ENCODE peak calls at places on chromosomes 7 and 10, in six cellular contexts. F is psoas muscle, U is GM23248, G is tibial nerve, S is heart left ventricle, Y is PC-3. N is an unnamed sample. For H3K9me3, the result is how much of the 10 kb centered on the place peaks cover.

GRCh38 chr10:122559228-122559627 is 1.3 kb upstream of the DMBT1 start:
- DNase-seq in F (no peak), G (no peak), Y (peak), U (peak), S (no peak), N (no peak)

GRCh38 chr7:43763183-43763582 is 4.7 kb downstream of the BLVRA start:
- DNase-seq in U (no peak), F (no peak), Y (no peak), G (no peak), S (no peak), N (no peak)

GRCh38 chr7:87154166-87154565 is 1.9 kb downstream of the DMTF1 start:
- DNase-seq in S (no peak), G (no peak), U (peak), F (no peak), Y (no peak), N (peak)

GRCh38 chr10:31782701-31783100 is 145.9 kb downstream of the ARHGAP12 start:
- DNase-seq in U (no peak), G (no peak), F (no peak), Y (no peak), S (no peak), N (no peak)

GRCh38 chr10:52729259-52730104 is 43.1 kb downstream of the MBL2 start:
- DNase-seq in S (no peak), U (peak), G (no peak), F (no peak), Y (peak), N (peak)

GRCh38 chr10:70331486-70332268 is 47.9 kb upstream of the NPFFR1 start:
- DNase-seq in Y (peak), F (peak), S (peak), G (no peak), U (peak), N (peak)

GRCh38 chr7:130719550-130719949 is 14.5 kb downstream of the KLF14 start:
- DNase-seq in G (no peak), Y (no peak), U (no peak), F (no peak), S (no peak), N (no peak)

GRCh38 chr7:155767562-155768437 is 44.5 kb downstream of the SHH start:
- DNase-seq in Y (peak), G (no peak), S (no peak), U (no peak), F (no peak), N (no peak)

GRCh38 chr10:36441557-36441956 is 683.8 kb upstream of the ANKRD30A start:
- DNase-seq in F (no peak), Y (peak), U (no peak), S (no peak), G (no peak), N (no peak)

GRCh38 chr10:96465599-96465998 is 48.1 kb downstream of the TLL2 start:
- DNase-seq in S (no peak), Y (no peak), U (no peak), G (no peak), F (no peak), N (no peak)

GRCh38 chr7:121832347-121832746 is 40.6 kb upstream of the PTPRZ1 start:
- DNase-seq in F (no peak), Y (no peak), S (no peak), U (no peak), G (no peak), N (no peak)

GRCh38 chr7:150531704-150532103 is 17.0 kb downstream of the GIMAP7 start:
- DNase-seq in Y (no peak), F (no peak), S (no peak), U (no peak), G (no peak), N (no peak)
- H3K27ac ChIP-seq in Y (no peak), F (no peak), S (no peak), U (no peak), G (no peak), N (no peak)

GRCh38 chr7:158137516-158138328 is 449.9 kb downstream of the PTPRN2 start:
- DNase-seq in U (no peak), G (no peak), S (no peak), Y (no peak), F (no peak), N (no peak)

GRCh38 chr7:158139499-158139898 is 448.1 kb downstream of the PTPRN2 start:
- DNase-seq in F (no peak), U (no peak), Y (no peak), S (no peak), G (no peak), N (no peak)

GRCh38 chr7:158140538-158141220 is 446.9 kb downstream of the PTPRN2 start:
- DNase-seq in U (no peak), Y (no peak), F (no peak), S (no peak), G (no peak), N (no peak)

GRCh38 chr7:158135931-158136330 is 451.7 kb downstream of the PTPRN2 start:
- DNase-seq in Y (no peak), U (no peak), G (no peak), S (no peak), F (no peak), N (no peak)

DNA sequence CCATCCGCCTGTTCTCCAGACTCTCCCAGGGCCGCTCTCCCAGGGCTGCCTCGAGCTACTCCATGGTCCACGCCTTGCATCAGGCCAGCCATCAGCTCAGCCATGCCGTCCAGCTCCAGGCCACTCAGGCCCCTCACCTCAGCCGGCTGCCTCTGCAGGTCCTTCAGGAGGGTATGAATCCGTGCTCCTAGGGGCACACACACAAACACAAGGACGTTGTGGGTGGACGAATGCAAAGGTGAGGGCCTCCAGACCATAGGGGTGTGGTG is 449.4 kb downstream of the PTPRN2 start:
- DNase-seq in Y (no peak), G (no peak), U (no peak), F (no peak), S (no peak), N (no peak)
- H3K9me3 ChIP-seq in Y (under half), G (under half), U (under half), F (under half), S (under half), N (under half)

GRCh38 chr10:113621799-113622198 is 42.0 kb downstream of the NRAP start:
- DNase-seq in Y (no peak), S (no peak), F (no peak), U (no peak), G (no peak), N (no peak)
- H3K27ac ChIP-seq in Y (no peak), S (peak), F (peak), U (no peak), G (no peak), N (no peak)

GRCh38 chr7:116180302-116180701 is 30.0 kb upstream of the TES start:
- DNase-seq in U (peak), G (no peak), S (no peak), Y (peak), F (no peak), N (peak)

GRCh38 chr7:116187400-116187799 is 22.9 kb upstream of the TES start:
- DNase-seq in F (no peak), U (no peak), S (no peak), Y (no peak), G (no peak), N (no peak)

GRCh38 chr7:116185450-116185849 is 24.9 kb upstream of the TES start:
- DNase-seq in S (no peak), F (no peak), Y (no peak), G (no peak), U (no peak), N (no peak)

GRCh38 chr7:116182023-116182422 is 28.3 kb upstream of the TES start:
- DNase-seq in G (no peak), S (no peak), F (no peak), Y (no peak), U (no peak), N (no peak)

GRCh38 chr7:116185956-116186355 is 24.4 kb upstream of the TES start:
- DNase-seq in F (no peak), S (no peak), U (peak), Y (no peak), G (no peak), N (no peak)
- H3K9me3 ChIP-seq in F (under half), S (under half), U (under half), Y (under half), G (under half), N (under half)

GRCh38 chr7:104981671-104982036 is 32.4 kb upstream of the KMT2E start:
- DNase-seq in S (no peak), G (no peak), U (no peak), F (no peak), Y (no peak), N (no peak)
- H3K27ac ChIP-seq in S (peak), G (peak), U (peak), F (no peak), Y (peak), N (peak)

GRCh38 chr7:14242186-14242585 is 252.7 kb upstream of the ETV1 start:
- DNase-seq in Y (no peak), S (no peak), U (no peak), F (no peak), G (no peak), N (no peak)
- H3K9me3 ChIP-seq in Y (under half), S (under half), U (under half), F (under half), G (under half), N (under half)

DNA sequence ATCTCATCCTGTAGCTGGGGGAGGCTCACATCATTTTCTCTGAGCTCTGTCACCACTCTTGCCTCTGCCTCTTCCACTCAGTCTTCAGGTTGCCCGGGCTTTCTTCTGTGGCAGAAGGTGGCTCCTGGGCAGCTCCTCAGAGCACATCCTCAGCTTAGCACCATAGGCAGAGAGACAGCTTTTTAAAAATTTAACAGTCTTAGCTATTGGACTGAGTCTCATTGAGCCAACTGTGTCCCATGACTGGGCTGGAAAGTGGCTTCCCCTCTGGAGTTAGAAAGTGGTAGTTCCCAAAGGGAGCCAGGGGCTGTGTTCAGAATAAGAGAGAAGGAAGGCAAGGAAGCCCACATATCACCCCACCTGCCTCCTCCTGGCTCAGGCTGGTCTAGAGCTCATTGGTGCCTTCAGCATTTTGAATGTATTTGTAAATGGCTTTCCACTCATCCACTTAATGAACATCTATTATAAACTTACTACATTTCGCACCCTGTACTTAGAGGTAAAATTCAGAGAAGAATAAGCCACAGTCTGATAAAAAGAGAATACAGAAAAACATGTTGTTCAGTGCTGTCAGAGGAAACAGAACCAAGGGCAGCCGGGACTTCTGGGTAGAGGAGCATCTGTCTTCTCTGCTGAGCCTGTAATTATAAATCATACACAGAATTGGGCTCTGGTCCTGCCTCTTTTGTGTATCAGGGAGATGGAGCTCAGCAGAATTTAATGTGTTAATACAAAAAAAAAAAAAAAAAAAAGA is 119.3 kb downstream of the WDFY4 start:
- DNase-seq in S (no peak), Y (no peak), U (no peak), F (no peak), G (no peak), N (no peak)
- H3K27ac ChIP-seq in S (no peak), Y (no peak), U (no peak), F (no peak), G (no peak), N (no peak)

DNA sequence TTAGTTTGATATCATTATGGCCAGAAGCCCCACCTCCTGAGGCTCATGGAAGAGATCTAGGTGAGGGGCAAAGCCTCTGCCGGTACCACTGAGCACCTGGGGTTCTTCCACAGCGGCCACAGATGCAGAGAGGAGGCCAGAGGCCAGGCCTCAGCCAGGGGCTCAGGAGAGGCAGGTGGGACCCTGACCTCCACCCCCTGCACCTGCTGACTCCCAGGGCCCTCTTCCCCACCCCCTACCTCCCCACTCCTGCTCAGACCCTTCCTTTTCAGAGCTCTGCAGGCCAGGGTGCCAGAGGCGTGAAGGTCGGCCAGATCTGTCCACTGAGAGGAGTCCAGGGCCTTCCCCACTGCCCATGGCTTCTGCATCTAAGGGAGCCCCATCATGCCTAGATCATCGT is 178.7 kb upstream of the PPP2R2D start:
- DNase-seq in S (no peak), U (no peak), G (no peak), Y (no peak), F (no peak), N (no peak)
- H3K9me3 ChIP-seq in S (under half), U (under half), G (under half), Y (under half), F (under half), N (under half)

DNA sequence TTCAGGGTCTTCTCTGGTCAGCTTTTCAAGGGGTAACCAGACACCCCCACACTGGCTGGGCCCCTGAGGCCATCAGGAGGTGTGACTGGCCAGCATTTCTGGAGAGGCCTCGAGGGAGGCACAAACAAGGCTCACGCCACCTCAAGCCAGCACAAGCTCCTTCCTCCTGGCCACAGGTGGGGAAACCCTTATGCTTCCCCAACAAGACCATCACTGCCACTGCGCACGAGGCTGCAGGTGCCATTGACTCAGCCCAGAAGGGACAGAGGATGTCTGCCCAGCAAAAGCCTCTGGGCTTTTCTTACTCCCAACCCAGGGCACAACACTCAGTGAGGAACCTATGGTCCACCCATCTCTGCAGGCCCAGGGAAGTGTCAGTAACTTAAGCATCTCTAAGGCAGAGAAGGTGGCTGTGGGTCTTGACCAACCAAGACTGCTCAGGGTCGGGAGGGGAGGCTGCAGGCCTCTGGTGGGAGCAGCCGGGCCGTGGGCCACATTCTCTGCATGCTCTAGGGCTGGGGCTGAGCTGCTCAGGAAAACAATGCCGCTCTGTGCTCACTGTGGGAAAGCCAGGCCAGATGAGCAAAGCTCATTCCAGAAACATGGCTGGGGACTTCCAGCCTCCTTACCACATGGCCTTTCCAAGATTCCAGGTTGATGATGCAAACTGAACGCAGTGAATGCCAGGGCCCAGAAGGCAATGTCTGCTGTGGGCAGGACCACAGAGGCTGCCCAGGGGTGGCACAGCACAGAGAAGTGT is 24.2 kb upstream of the RASSF4 start:
- DNase-seq in F (no peak), G (peak), Y (no peak), U (peak), S (peak), N (no peak)
- H3K27ac ChIP-seq in F (peak), G (peak), Y (no peak), U (peak), S (peak), N (no peak)